ENCODE peak calls at places on chromosomes 2 and 18, in nine cellular contexts. One of them, this sample, is unnamed.

GRCh38 chr2:4604767-4605166 is 901.4 kb downstream of the DCDC2C start:
- DNase-seq in GM12865: no peak
- DNase-seq in PC-3: no peak
- DNase-seq in neural progenitor cell: peak; percentile 3
- DNase-seq in fibroblast of mammary gland: no peak
- DNase-seq in lung: no peak
- DNase-seq in endodermal cell: peak; percentile 65
- DNase-seq in psoas muscle: no peak
- DNase-seq in fibroblast of pulmonary artery: no peak
- DNase-seq in this sample: no peak

GRCh38 chr2:70703900-70704549 is 64.0 kb downstream of the ADD2 start:
- DNase-seq in GM12865: no peak
- DNase-seq in PC-3: no peak
- DNase-seq in neural progenitor cell: peak; percentile 19
- DNase-seq in fibroblast of mammary gland: peak; percentile 84
- DNase-seq in lung: no peak
- DNase-seq in endodermal cell: peak; percentile 38
- DNase-seq in psoas muscle: no peak
- DNase-seq in fibroblast of pulmonary artery: peak; percentile 78
- DNase-seq in this sample: no peak

GRCh38 chr2:223001831-223002230 is 50.2 kb upstream of the KCNE4 start:
- DNase-seq in GM12865: no peak
- DNase-seq in PC-3: no peak
- DNase-seq in neural progenitor cell: no peak
- DNase-seq in fibroblast of mammary gland: no peak
- DNase-seq in lung: no peak
- DNase-seq in endodermal cell: no peak
- DNase-seq in psoas muscle: no peak
- DNase-seq in fibroblast of pulmonary artery: no peak
- DNase-seq in this sample: no peak

GRCh38 chr2:238314576-238314975 is 5.7 kb upstream of the TRAF3IP1 start:
- DNase-seq in GM12865: no peak
- DNase-seq in PC-3: no peak
- DNase-seq in neural progenitor cell: no peak
- DNase-seq in fibroblast of mammary gland: no peak
- DNase-seq in lung: no peak
- DNase-seq in endodermal cell: no peak
- DNase-seq in psoas muscle: no peak
- DNase-seq in fibroblast of pulmonary artery: no peak
- DNase-seq in this sample: no peak

GRCh38 chr2:43605079-43605655 is 9.3 kb upstream of the THADA start:
- DNase-seq in GM12865: peak; percentile 49
- DNase-seq in PC-3: peak; percentile 75
- DNase-seq in neural progenitor cell: peak; percentile 69
- DNase-seq in fibroblast of mammary gland: peak; percentile 67
- DNase-seq in lung: no peak
- DNase-seq in endodermal cell: peak; percentile 78
- DNase-seq in psoas muscle: no peak
- DNase-seq in fibroblast of pulmonary artery: peak; percentile 72
- DNase-seq in this sample: peak; percentile 71

GRCh38 chr18:189254-189653 is 30.9 kb downstream of the USP14 start:
- DNase-seq in GM12865: no peak
- DNase-seq in PC-3: no peak
- DNase-seq in neural progenitor cell: no peak
- DNase-seq in fibroblast of mammary gland: no peak
- DNase-seq in lung: no peak
- DNase-seq in endodermal cell: no peak
- DNase-seq in psoas muscle: no peak
- DNase-seq in fibroblast of pulmonary artery: no peak
- DNase-seq in this sample: no peak

GRCh38 chr2:187233811-187234210 is 214.2 kb downstream of the CALCRL start:
- DNase-seq in GM12865: no peak
- DNase-seq in PC-3: peak; percentile 15
- DNase-seq in neural progenitor cell: no peak
- DNase-seq in fibroblast of mammary gland: peak; percentile 43
- DNase-seq in lung: no peak
- DNase-seq in endodermal cell: no peak
- DNase-seq in psoas muscle: no peak
- DNase-seq in fibroblast of pulmonary artery: peak; percentile 35
- DNase-seq in this sample: no peak

GRCh38 chr2:68824831-68825230 is 46.4 kb downstream of the BMP10 start:
- DNase-seq in GM12865: no peak
- DNase-seq in PC-3: peak; percentile 81
- DNase-seq in neural progenitor cell: no peak
- DNase-seq in fibroblast of mammary gland: peak; percentile 64
- DNase-seq in lung: no peak
- DNase-seq in endodermal cell: no peak
- DNase-seq in psoas muscle: no peak
- DNase-seq in fibroblast of pulmonary artery: peak; percentile 83
- DNase-seq in this sample: no peak

GRCh38 chr2:12935226-12935625 is 218.5 kb downstream of the TRIB2 start:
- DNase-seq in GM12865: no peak
- DNase-seq in PC-3: no peak
- DNase-seq in neural progenitor cell: peak; percentile 59
- DNase-seq in fibroblast of mammary gland: no peak
- DNase-seq in lung: no peak
- DNase-seq in endodermal cell: no peak
- DNase-seq in psoas muscle: no peak
- DNase-seq in fibroblast of pulmonary artery: no peak
- DNase-seq in this sample: no peak

GRCh38 chr2:155393406-155393805 is 694.9 kb downstream of the KCNJ3 start:
- DNase-seq in GM12865: no peak
- DNase-seq in PC-3: no peak
- DNase-seq in neural progenitor cell: no peak
- DNase-seq in fibroblast of mammary gland: no peak
- DNase-seq in lung: no peak
- DNase-seq in endodermal cell: no peak
- DNase-seq in psoas muscle: no peak
- DNase-seq in fibroblast of pulmonary artery: no peak
- DNase-seq in this sample: no peak

GRCh38 chr2:70527447-70528080 is 26.1 kb downstream of the TGFA start:
- DNase-seq in GM12865: no peak
- DNase-seq in PC-3: no peak
- DNase-seq in neural progenitor cell: no peak
- DNase-seq in fibroblast of mammary gland: no peak
- DNase-seq in lung: no peak
- DNase-seq in endodermal cell: no peak
- DNase-seq in psoas muscle: no peak
- DNase-seq in fibroblast of pulmonary artery: no peak
- DNase-seq in this sample: no peak

GRCh38 chr2:96345403-96345802 is 9.8 kb downstream of the NCAPH start:
- DNase-seq in GM12865: no peak
- DNase-seq in PC-3: no peak
- DNase-seq in neural progenitor cell: no peak
- DNase-seq in fibroblast of mammary gland: no peak
- DNase-seq in lung: no peak
- DNase-seq in endodermal cell: peak; percentile 71
- DNase-seq in psoas muscle: no peak
- DNase-seq in fibroblast of pulmonary artery: no peak
- DNase-seq in this sample: peak; percentile 26

GRCh38 chr2:46298522-46299351 is 1.5 kb downstream of the EPAS1 start:
- DNase-seq in GM12865: no peak
- DNase-seq in PC-3: peak; percentile 42
- DNase-seq in neural progenitor cell: peak; percentile 58
- DNase-seq in fibroblast of mammary gland: peak; percentile 54
- DNase-seq in lung: peak; percentile 61
- DNase-seq in endodermal cell: peak; percentile 80
- DNase-seq in psoas muscle: peak; percentile 55
- DNase-seq in fibroblast of pulmonary artery: peak; percentile 73
- DNase-seq in this sample: peak; percentile 54

GRCh38 chr18:62950246-62950645 is 234.9 kb downstream of the PHLPP1 start:
- DNase-seq in GM12865: no peak
- DNase-seq in PC-3: no peak
- DNase-seq in neural progenitor cell: no peak
- DNase-seq in fibroblast of mammary gland: no peak
- DNase-seq in lung: no peak
- DNase-seq in endodermal cell: no peak
- DNase-seq in psoas muscle: no peak
- DNase-seq in fibroblast of pulmonary artery: no peak
- DNase-seq in this sample: no peak

GRCh38 chr2:198930170-198930569 is 527.6 kb downstream of the SATB2 start:
- DNase-seq in GM12865: no peak
- DNase-seq in PC-3: no peak
- DNase-seq in neural progenitor cell: peak; percentile 33
- DNase-seq in fibroblast of mammary gland: no peak
- DNase-seq in lung: no peak
- DNase-seq in endodermal cell: peak; percentile 73
- DNase-seq in psoas muscle: no peak
- DNase-seq in fibroblast of pulmonary artery: no peak
- DNase-seq in this sample: peak; percentile 11
- TF ChIP-seq CTCF in GM12865: peak; percentile 20
- TF ChIP-seq CTCF in PC-3: peak; percentile 33
- TF ChIP-seq CTCF in neural progenitor cell: peak; percentile 61
- TF ChIP-seq CTCF in fibroblast of mammary gland: peak; percentile 8
- TF ChIP-seq CTCF in lung: no peak
- TF ChIP-seq CTCF in endodermal cell: peak; percentile 79
- TF ChIP-seq CTCF in psoas muscle: no peak
- TF ChIP-seq CTCF in fibroblast of pulmonary artery: no peak
- TF ChIP-seq CTCF in this sample: peak; percentile 17

GRCh38 chr2:57720728-57721627 is 325.6 kb upstream of the VRK2 start:
- DNase-seq in GM12865: peak; percentile 76
- DNase-seq in PC-3: peak; percentile 76
- DNase-seq in neural progenitor cell: peak; percentile 77
- DNase-seq in fibroblast of mammary gland: peak; percentile 67
- DNase-seq in lung: no peak
- DNase-seq in endodermal cell: peak; percentile 87
- DNase-seq in psoas muscle: no peak
- DNase-seq in fibroblast of pulmonary artery: peak; percentile 68
- DNase-seq in this sample: peak; percentile 70
- H3K4me3 ChIP-seq in GM12865: no peak overlapping the region
- H3K4me3 ChIP-seq in PC-3: peak overlapping the region; percentile 45
- H3K4me3 ChIP-seq in neural progenitor cell: peak overlapping the region; percentile 11
- H3K4me3 ChIP-seq in fibroblast of mammary gland: no peak overlapping the region
- H3K4me3 ChIP-seq in lung: no peak overlapping the region
- H3K4me3 ChIP-seq in endodermal cell: no peak overlapping the region
- H3K4me3 ChIP-seq in psoas muscle: peak overlapping the region; percentile 54
- H3K4me3 ChIP-seq in fibroblast of pulmonary artery: no peak overlapping the region
- H3K4me3 ChIP-seq in this sample: no peak overlapping the region

GRCh38 chr2:54386993-54387590 is 69.0 kb upstream of the SPTBN1 start:
- DNase-seq in GM12865: no peak
- DNase-seq in PC-3: no peak
- DNase-seq in neural progenitor cell: no peak
- DNase-seq in fibroblast of mammary gland: peak; percentile 91
- DNase-seq in lung: no peak
- DNase-seq in endodermal cell: no peak
- DNase-seq in psoas muscle: peak; percentile 45
- DNase-seq in fibroblast of pulmonary artery: peak; percentile 77
- DNase-seq in this sample: no peak
- TF ChIP-seq CTCF in GM12865: no peak
- TF ChIP-seq CTCF in PC-3: no peak
- TF ChIP-seq CTCF in neural progenitor cell: no peak
- TF ChIP-seq CTCF in fibroblast of mammary gland: peak; percentile 3
- TF ChIP-seq CTCF in lung: no peak
- TF ChIP-seq CTCF in endodermal cell: no peak
- TF ChIP-seq CTCF in psoas muscle: no peak
- TF ChIP-seq CTCF in fibroblast of pulmonary artery: no peak
- TF ChIP-seq CTCF in this sample: no peak

GRCh38 chr2:159904565-159905281 is 106.7 kb upstream of the CD302 start:
- DNase-seq in GM12865: peak; percentile 93
- DNase-seq in PC-3: no peak
- DNase-seq in neural progenitor cell: peak; percentile 76
- DNase-seq in fibroblast of mammary gland: no peak
- DNase-seq in lung: peak; percentile 81
- DNase-seq in endodermal cell: peak; percentile 93
- DNase-seq in psoas muscle: peak; percentile 49
- DNase-seq in fibroblast of pulmonary artery: peak; percentile 6
- DNase-seq in this sample: peak; percentile 93

GRCh38 chr2:159903404-159904126 is 105.6 kb upstream of the CD302 start:
- DNase-seq in GM12865: peak; percentile 82
- DNase-seq in PC-3: no peak
- DNase-seq in neural progenitor cell: no peak
- DNase-seq in fibroblast of mammary gland: peak; percentile 56
- DNase-seq in lung: peak; percentile 40
- DNase-seq in endodermal cell: no peak
- DNase-seq in psoas muscle: no peak
- DNase-seq in fibroblast of pulmonary artery: peak; percentile 14
- DNase-seq in this sample: peak; percentile 34

GRCh38 chr2:159904127-159904564 is 106.1 kb upstream of the CD302 start:
- DNase-seq in GM12865: peak; percentile 80
- DNase-seq in PC-3: no peak
- DNase-seq in neural progenitor cell: no peak
- DNase-seq in fibroblast of mammary gland: no peak
- DNase-seq in lung: peak; percentile 33
- DNase-seq in endodermal cell: no peak
- DNase-seq in psoas muscle: peak; percentile 16
- DNase-seq in fibroblast of pulmonary artery: no peak
- DNase-seq in this sample: peak; percentile 86

GRCh38 chr2:159900343-159900742 is 102.3 kb upstream of the CD302 start:
- DNase-seq in GM12865: peak; percentile 56
- DNase-seq in PC-3: no peak
- DNase-seq in neural progenitor cell: no peak
- DNase-seq in fibroblast of mammary gland: no peak
- DNase-seq in lung: no peak
- DNase-seq in endodermal cell: no peak
- DNase-seq in psoas muscle: no peak
- DNase-seq in fibroblast of pulmonary artery: no peak
- DNase-seq in this sample: no peak

GRCh38 chr2:159902722-159903121 is 104.7 kb upstream of the CD302 start:
- DNase-seq in GM12865: no peak
- DNase-seq in PC-3: no peak
- DNase-seq in neural progenitor cell: no peak
- DNase-seq in fibroblast of mammary gland: no peak
- DNase-seq in lung: no peak
- DNase-seq in endodermal cell: no peak
- DNase-seq in psoas muscle: no peak
- DNase-seq in fibroblast of pulmonary artery: no peak
- DNase-seq in this sample: no peak
- H3K4me3 ChIP-seq in GM12865: peak overlapping the region; percentile 79
- H3K4me3 ChIP-seq in PC-3: no peak overlapping the region
- H3K4me3 ChIP-seq in neural progenitor cell: no peak overlapping the region
- H3K4me3 ChIP-seq in fibroblast of mammary gland: no peak overlapping the region
- H3K4me3 ChIP-seq in lung: no peak overlapping the region
- H3K4me3 ChIP-seq in endodermal cell: no peak overlapping the region
- H3K4me3 ChIP-seq in psoas muscle: no peak overlapping the region
- H3K4me3 ChIP-seq in fibroblast of pulmonary artery: no peak overlapping the region
- H3K4me3 ChIP-seq in this sample: no peak overlapping the region

This sample was measured in NB4.